ENCODE peak calls at places on chromosomes 5 and 9, in six cellular contexts. B is IMR-90, G is H9, K is mesenchymal stem cell, I is mesendoderm, D is H1. H is an unnamed sample.

GRCh38 chr9:77909306-77909705 is 122.3 kb downstream of the GNAQ start:
- DNase-seq in G (no peak), K (no peak), I (no peak), D (no peak), B (no peak), H (no peak)

GRCh38 chr9:9257999-9258398 is 1354.8 kb downstream of the PTPRD start:
- DNase-seq in G (no peak), D (no peak), I (no peak), B (no peak), K (no peak), H (no peak)

GRCh38 chr9:14670718-14671117 is 22.5 kb downstream of the ZDHHC21 start:
- DNase-seq in I (no peak), G (no peak), D (no peak), B (peak; percentile 55), K (no peak), H (no peak)

GRCh38 chr5:107257885-107258520 is 412.7 kb downstream of the EFNA5 start:
- DNase-seq in B (no peak), I (no peak), G (no peak), K (no peak), D (no peak), H (no peak)

GRCh38 chr9:87748895-87749294 is 23.0 kb downstream of the CTSL start:
- DNase-seq in B (no peak), D (no peak), G (no peak), K (no peak), I (no peak), H (no peak)

GRCh38 chr5:98816574-98817222 is 43.2 kb downstream of the RGMB start:
- DNase-seq in K (no peak), D (no peak), I (no peak), B (no peak), G (no peak), H (no peak)

GRCh38 chr5:68460147-68460760 is 244.7 kb downstream of the PIK3R1 start:
- DNase-seq in K (peak; percentile 65), G (no peak), B (peak; percentile 70), I (peak; percentile 65), D (no peak), H (peak; percentile 26)

GRCh38 chr5:125465703-125466102 is 719.3 kb upstream of the ZNF608 start:
- DNase-seq in G (no peak), I (no peak), D (no peak), K (no peak), B (no peak), H (no peak)

GRCh38 chr5:25649628-25650265 is 1005.0 kb upstream of the CDH10 start:
- DNase-seq in G (no peak), D (no peak), K (peak; percentile 61), I (no peak), B (no peak), H (no peak)

GRCh38 chr9:18379073-18379811 is 94.7 kb upstream of the ADAMTSL1 start:
- DNase-seq in I (peak; percentile 71), G (no peak), K (peak; percentile 51), B (peak; percentile 97), D (no peak), H (no peak)

GRCh38 chr9:82206946-82207345 is 218.4 kb downstream of the SPATA31D1 start:
- DNase-seq in D (no peak), G (no peak), B (no peak), K (no peak), I (no peak), H (no peak)

GRCh38 chr5:163408311-163408923 is 29.0 kb upstream of the CCNG1 start:
- DNase-seq in D (peak; percentile 75), I (peak; percentile 61), G (peak; percentile 43), B (peak; percentile 53), K (peak; percentile 54), H (peak; percentile 66)

GRCh38 chr5:132372122-132372521 is 2.6 kb downstream of the SLC22A5 start:
- DNase-seq in K (no peak), D (no peak), B (no peak), G (no peak), I (no peak), H (no peak)

GRCh38 chr5:132370241-132370820 is 821 bp downstream of the SLC22A5 start:
- DNase-seq in B (no peak), K (no peak), I (no peak), G (no peak), D (no peak), H (no peak)

GRCh38 chr5:132371603-132371994 is 2.1 kb downstream of the SLC22A5 start:
- DNase-seq in G (no peak), K (no peak), D (no peak), B (no peak), I (no peak), H (no peak)

GRCh38 chr5:132369012-132369470 is 469 bp upstream of the SLC22A5 start:
- DNase-seq in D (no peak), I (no peak), B (no peak), G (no peak), K (peak; percentile 27), H (no peak)

GRCh38 chr5:132369471-132370240 is at the start of gene SLC22A5:
- DNase-seq in G (peak; percentile 83), D (peak; percentile 86), K (peak; percentile 58), I (peak; percentile 87), B (peak; percentile 33), H (peak; percentile 65)
- H3K4ac ChIP-seq in G (no peak within 1 kb of the TSS), D (no peak within 1 kb of the TSS), K (peak within 1 kb of the TSS; percentile 37), I (no peak within 1 kb of the TSS), B (peak within 1 kb of the TSS; percentile 63), H (no peak within 1 kb of the TSS)

DNA sequence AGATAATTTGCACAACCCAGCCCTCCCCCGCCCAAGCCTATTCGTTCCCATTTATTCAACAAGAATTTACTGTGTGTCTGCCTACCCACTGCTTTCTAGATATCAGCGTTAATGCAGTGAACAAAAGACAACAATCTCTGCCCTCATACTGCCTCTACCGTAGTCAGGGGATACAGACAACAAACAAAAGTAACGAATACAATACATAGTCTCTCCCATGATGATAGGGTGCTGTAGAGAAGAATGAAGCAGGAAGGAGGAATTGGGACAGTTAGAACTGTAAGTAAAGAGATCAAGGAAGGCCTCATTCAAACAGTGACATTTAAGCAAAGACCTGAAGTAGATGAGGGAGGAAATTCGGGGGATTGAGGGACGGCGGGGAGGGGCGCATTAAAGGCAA is 1.7 kb downstream of the GFM2 start:
- DNase-seq in D (no peak), B (no peak), I (peak; percentile 96), G (no peak), K (peak; percentile 44), H (no peak)
- H3K9ac ChIP-seq in D (no peak overlapping the region), B (no peak overlapping the region), I (peak overlapping the region; percentile 20), G (no peak overlapping the region), K (peak overlapping the region; percentile 93), H (no peak overlapping the region)

GRCh38 chr9:133361507-133362092 is 5.2 kb downstream of the SURF2 start:
- DNase-seq in G (no peak), I (no peak), K (no peak), D (no peak), B (no peak), H (no peak)

GRCh38 chr9:133366435-133366834 is 9.4 kb downstream of the SURF4 start:
- DNase-seq in I (no peak), K (no peak), B (no peak), G (no peak), D (no peak), H (no peak)

GRCh38 chr9:133359420-133360175 is 3.2 kb downstream of the SURF2 start:
- DNase-seq in B (no peak), K (no peak), D (peak; percentile 70), I (peak; percentile 69), G (peak; percentile 67), H (no peak)

GRCh38 chr9:133360400-133361393 is 4.3 kb downstream of the SURF2 start:
- DNase-seq in B (no peak), I (no peak), G (no peak), D (no peak), K (no peak), H (no peak)

DNA sequence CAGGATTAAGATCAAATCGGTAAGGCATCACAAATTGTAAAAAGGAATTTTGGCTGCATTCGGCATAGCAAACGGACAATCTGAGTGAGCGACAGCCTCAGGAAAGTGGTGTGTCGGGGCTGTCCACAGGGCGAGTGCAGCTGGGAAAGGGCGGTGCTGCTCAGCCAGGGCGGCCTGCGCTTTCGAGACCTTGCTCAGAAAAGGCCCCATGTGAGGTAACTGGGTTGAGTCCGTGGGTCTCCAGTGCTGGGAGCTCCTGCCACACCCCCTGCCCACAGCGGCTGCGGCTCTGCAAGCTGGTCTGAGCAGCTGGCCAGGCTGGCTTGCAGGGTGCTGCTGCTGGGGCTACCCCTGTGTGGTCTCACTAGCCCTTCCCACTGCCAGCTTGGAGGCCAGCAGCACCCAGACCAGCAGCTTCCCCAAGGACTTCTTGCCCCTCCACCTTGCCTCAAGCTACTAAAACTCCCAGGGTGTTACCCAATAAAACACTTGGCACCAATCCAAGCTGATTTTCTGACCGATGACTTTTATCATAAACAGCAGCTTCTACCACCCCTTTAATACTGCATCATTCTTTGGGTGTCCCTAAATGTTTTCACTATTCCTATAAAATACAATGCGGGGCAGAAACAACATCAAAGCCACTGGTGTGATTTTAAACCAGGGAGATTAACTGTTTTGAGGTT is 6.2 kb downstream of the SURF2 start:
- DNase-seq in B (no peak), D (no peak), I (no peak), K (no peak), G (no peak), H (no peak)
- H2BK15ac ChIP-seq in B (no peak overlapping the region), D (no peak overlapping the region), I (no peak overlapping the region), K (no peak overlapping the region), G (no peak overlapping the region), H (no peak overlapping the region)

DNA sequence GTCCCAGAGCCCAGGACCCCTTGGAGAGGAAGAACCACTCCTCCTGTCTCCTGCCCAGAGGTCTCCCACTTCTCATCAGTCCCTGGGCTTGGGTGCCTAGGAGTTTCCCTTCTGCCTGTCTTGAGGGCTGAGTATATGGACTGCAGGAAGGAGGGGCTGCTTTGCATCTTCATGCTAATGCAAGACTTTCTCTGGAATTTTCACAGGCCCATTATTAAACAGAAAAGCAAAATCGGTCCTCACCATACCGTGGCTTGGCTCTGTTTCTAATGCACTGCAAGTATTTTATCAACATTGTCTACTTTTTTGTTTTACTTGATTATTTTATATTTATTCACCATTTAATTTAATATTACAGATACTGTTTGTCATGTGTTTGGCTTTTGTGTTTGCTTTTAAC is 34.5 kb downstream of the TRIO start:
- DNase-seq in G (no peak), D (no peak), K (no peak), I (no peak), B (no peak), H (no peak)
- H3K4ac ChIP-seq in G (no peak overlapping the region), D (no peak overlapping the region), K (no peak overlapping the region), I (no peak overlapping the region), B (peak overlapping the region; percentile 82), H (no peak overlapping the region)

GRCh38 chr5:179819296-179820126 is 1.2 kb upstream of the SQSTM1 start:
- DNase-seq in D (peak; percentile 79), G (peak; percentile 90), B (peak; percentile 77), I (peak; percentile 94), K (peak; percentile 88), H (no peak)
- H3K9ac ChIP-seq in D (peak overlapping the region; percentile 49), G (no peak overlapping the region), B (peak overlapping the region; percentile 48), I (peak overlapping the region; percentile 60), K (peak overlapping the region; percentile 96), H (peak overlapping the region; percentile 63)

GRCh38 chr5:159503236-159503635 is 172.9 kb upstream of the IL12B start:
- DNase-seq in I (peak; percentile 63), D (no peak), B (no peak), G (no peak), K (no peak), H (no peak)

GRCh38 chr5:159507661-159508060 is 177.4 kb upstream of the IL12B start:
- DNase-seq in K (no peak), D (no peak), I (no peak), G (no peak), B (no peak), H (no peak)

GRCh38 chr5:159507055-159507454 is 176.8 kb upstream of the IL12B start:
- DNase-seq in G (no peak), K (no peak), B (no peak), I (no peak), D (no peak), H (no peak)

GRCh38 chr5:159504106-159504856 is 174.0 kb upstream of the IL12B start:
- DNase-seq in D (no peak), B (peak; percentile 45), G (no peak), K (peak; percentile 70), I (no peak), H (no peak)

GRCh38 chr5:159504857-159505304 is 174.6 kb upstream of the IL12B start:
- DNase-seq in B (peak; percentile 78), K (peak; percentile 82), G (no peak), D (no peak), I (peak; percentile 62), H (no peak)
- H2BK15ac ChIP-seq in B (no peak overlapping the region), K (no peak overlapping the region), G (no peak overlapping the region), D (no peak overlapping the region), I (no peak overlapping the region), H (no peak overlapping the region)

H was measured in neuronal stem cell.